ENCODE peak calls at places on chromosomes 16 and 17, in ten cellular contexts. X is HAP-1, U is GM12878, V is HCT116, S is psoas muscle, P is astrocyte of the spinal cord, A is lower lobe of right lung, J is endothelial cell of umbilical vein, R is tibial artery, D is A673. Q is an unnamed sample.

GRCh38 chr16:72995151-72995881 is 52.6 kb downstream of the ZFHX3 start:
- DNase-seq in V (no peak), D (peak; percentile 82), A (peak; percentile 74), U (no peak), X (peak; percentile 78), J (no peak), R (peak; percentile 22), P (no peak), S (no peak), Q (no peak)

GRCh38 chr16:15880434-15880833 is 8.0 kb downstream of the CEP20 start:
- DNase-seq in P (no peak), A (no peak), R (no peak), U (no peak), J (no peak), S (peak; percentile 39), D (no peak), V (no peak), X (no peak), Q (no peak)

GRCh38 chr16:62194828-62195227 is 158.6 kb upstream of the CDH8 start:
- DNase-seq in A (no peak), R (no peak), U (no peak), V (no peak), D (peak; percentile 48), X (peak; percentile 56), S (no peak), J (no peak), P (no peak), Q (no peak)

GRCh38 chr17:77565166-77565565 is 393.3 kb upstream of the TNRC6C start:
- DNase-seq in R (no peak), D (no peak), V (no peak), X (no peak), A (peak; percentile 32), J (no peak), U (no peak), S (peak; percentile 32), P (no peak), Q (no peak)

GRCh38 chr17:41446806-41447205 is 6.0 kb upstream of the KRT38 start:
- DNase-seq in A (no peak), D (no peak), P (no peak), X (no peak), U (no peak), V (no peak), J (no peak), S (no peak), R (no peak), Q (no peak)

GRCh38 chr17:55161935-55162555 is 102.7 kb upstream of the HLF start:
- DNase-seq in S (no peak), U (no peak), R (no peak), A (no peak), X (no peak), P (peak; percentile 89), J (peak; percentile 53), V (peak; percentile 94), D (peak; percentile 63), Q (no peak)

GRCh38 chr16:75620326-75621169 is 2.5 kb downstream of the ADAT1 start:
- DNase-seq in A (no peak), V (no peak), D (no peak), J (no peak), P (no peak), R (no peak), S (no peak), U (no peak), X (no peak), Q (no peak)

GRCh38 chr16:85446846-85447656 is 166.1 kb upstream of the GSE1 start:
- DNase-seq in S (peak; percentile 81), U (peak; percentile 39), J (no peak), X (no peak), R (no peak), V (no peak), P (no peak), D (no peak), A (no peak), Q (no peak)

GRCh38 chr16:10502766-10503165 is 77.6 kb downstream of the EMP2 start:
- DNase-seq in R (no peak), U (no peak), V (no peak), P (no peak), A (no peak), D (no peak), S (no peak), J (no peak), X (no peak), Q (no peak)

GRCh38 chr16:12406840-12407690 is 396.6 kb downstream of the CPPED1 start:
- DNase-seq in R (no peak), D (peak; percentile 9), S (no peak), U (no peak), X (no peak), J (peak; percentile 75), P (peak; percentile 29), V (no peak), A (no peak), Q (no peak)

GRCh38 chr17:77502626-77503292 is 362.0 kb downstream of the SEC14L1 start:
- DNase-seq in U (no peak), D (no peak), S (peak; percentile 52), A (no peak), V (no peak), P (no peak), X (no peak), J (no peak), R (no peak), Q (no peak)

GRCh38 chr16:89364603-89365002 is 125.8 kb downstream of the ANKRD11 start:
- DNase-seq in V (no peak), D (no peak), J (peak; percentile 33), U (no peak), P (no peak), A (no peak), S (peak; percentile 16), R (no peak), X (no peak), Q (no peak)

GRCh38 chr17:78694805-78695531 is 87.1 kb downstream of the CYTH1 start:
- DNase-seq in X (no peak), D (no peak), V (no peak), S (no peak), J (no peak), P (no peak), A (no peak), R (no peak), U (no peak), Q (no peak)
- H3K4me3 ChIP-seq in X (no peak overlapping the region), D (no peak overlapping the region), V (no peak overlapping the region), S (no peak overlapping the region), J (no peak overlapping the region), P (no peak overlapping the region), A (no peak overlapping the region), R (no peak overlapping the region), U (peak overlapping the region; percentile 47), Q (no peak overlapping the region)

GRCh38 chr16:8589293-8590160 is 784 bp downstream of the TMEM114 start:
- DNase-seq in J (no peak), V (no peak), U (no peak), D (no peak), X (no peak), S (no peak), A (no peak), R (no peak), P (no peak), Q (no peak)
- H3K4me3 ChIP-seq in J (no peak overlapping the region), V (no peak overlapping the region), U (no peak overlapping the region), D (no peak overlapping the region), X (no peak overlapping the region), S (no peak overlapping the region), A (no peak overlapping the region), R (no peak overlapping the region), P (no peak overlapping the region), Q (no peak overlapping the region)

DNA sequence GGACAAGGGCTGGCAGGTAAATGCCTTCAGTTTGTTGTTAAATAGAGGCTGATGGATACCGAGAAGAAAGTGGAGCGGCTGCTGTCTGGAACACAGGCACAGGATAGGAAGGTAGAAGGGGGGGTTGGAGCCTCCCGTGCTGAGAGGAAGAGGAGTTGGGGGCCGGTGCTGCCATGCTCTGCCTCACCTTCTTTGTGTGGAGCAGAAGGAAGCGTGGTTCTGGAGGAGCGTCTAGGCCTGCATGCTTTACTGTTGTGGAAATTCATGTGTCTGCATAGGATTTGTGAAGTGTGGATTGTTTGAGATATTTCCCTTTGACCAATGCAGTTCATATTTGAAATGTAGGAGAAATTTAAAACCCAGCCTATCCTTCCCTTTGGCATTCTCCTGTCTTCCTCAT is 52.3 kb downstream of the FOXK2 start:
- DNase-seq in U (no peak), R (no peak), X (no peak), P (no peak), A (no peak), J (no peak), D (no peak), V (no peak), S (no peak), Q (no peak)
- H3K4me3 ChIP-seq in U (no peak overlapping the region), R (no peak overlapping the region), X (no peak overlapping the region), P (no peak overlapping the region), A (no peak overlapping the region), J (no peak overlapping the region), D (no peak overlapping the region), V (no peak overlapping the region), S (no peak overlapping the region), Q (no peak overlapping the region)

GRCh38 chr17:38604479-38605229 is 1.1 kb downstream of the SRCIN1 start:
- DNase-seq in V (no peak), D (no peak), X (peak; percentile 66), S (peak; percentile 48), P (no peak), J (no peak), A (no peak), R (no peak), U (no peak), Q (no peak)

GRCh38 chr17:38603786-38604478 is 1.8 kb downstream of the SRCIN1 start:
- DNase-seq in V (no peak), X (no peak), U (no peak), P (no peak), A (no peak), S (no peak), D (no peak), J (no peak), R (no peak), Q (no peak)

GRCh38 chr17:38606646-38607611 is 1.2 kb upstream of the SRCIN1 start:
- DNase-seq in U (no peak), S (peak; percentile 44), P (no peak), J (no peak), R (no peak), A (no peak), X (no peak), V (no peak), D (no peak), Q (peak; percentile 75)

GRCh38 chr17:38605230-38605851 is 411 bp downstream of the SRCIN1 start:
- DNase-seq in U (no peak), P (no peak), S (no peak), X (no peak), J (no peak), D (no peak), A (no peak), R (no peak), V (no peak), Q (no peak)

DNA sequence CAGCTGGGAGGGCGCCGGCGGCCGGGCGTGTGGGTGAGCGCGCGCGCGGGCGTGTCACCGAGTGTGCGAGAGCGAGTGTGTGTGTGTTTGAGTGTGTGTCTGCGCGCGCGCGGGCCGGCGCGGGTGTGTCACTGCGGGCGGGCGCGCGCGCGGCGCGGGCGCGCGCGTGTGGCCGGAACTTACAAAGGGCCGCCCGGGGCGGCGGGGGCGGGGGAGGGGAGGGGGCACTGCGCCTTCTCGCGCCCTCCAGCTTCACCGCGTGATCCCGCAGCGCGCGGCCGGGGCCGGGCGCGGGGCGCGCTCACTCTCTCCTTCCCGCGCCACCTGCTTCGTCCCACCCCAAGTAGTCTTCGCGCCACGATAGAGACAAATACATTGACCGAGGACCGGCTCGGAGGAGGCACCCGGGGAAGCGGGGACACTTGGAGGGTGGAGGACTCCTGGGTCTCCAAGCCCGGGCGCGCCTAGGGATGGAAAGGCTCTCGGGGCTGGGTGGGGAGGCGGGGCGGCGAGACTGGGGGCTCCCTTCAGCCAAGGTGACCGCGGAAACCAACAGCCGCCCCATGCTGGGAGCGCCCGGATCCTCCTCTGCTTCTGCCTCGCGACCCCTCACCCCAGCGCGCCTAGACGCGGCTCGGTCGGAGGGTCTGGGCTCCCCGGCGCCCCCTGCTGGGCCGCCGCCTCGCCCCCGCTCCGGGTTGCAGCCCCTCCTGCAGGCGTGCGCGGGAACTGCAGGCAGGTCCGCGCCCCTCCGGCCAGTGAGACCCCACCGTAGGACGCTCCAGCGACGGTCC is at the start of gene SRCIN1:
- DNase-seq in A (peak; percentile 71), R (no peak), S (peak; percentile 75), X (peak; percentile 84), P (no peak), J (no peak), V (no peak), U (no peak), D (peak; percentile 47), Q (no peak)
- H3K4me3 ChIP-seq in A (peak within 1 kb of the TSS; percentile 58), R (peak within 1 kb of the TSS; percentile 44), S (peak within 1 kb of the TSS; percentile 64), X (peak within 1 kb of the TSS; percentile 45), P (peak within 1 kb of the TSS; percentile 26), J (peak within 1 kb of the TSS; percentile 58), V (peak within 1 kb of the TSS; percentile 48), U (peak within 1 kb of the TSS; percentile 82), D (peak within 1 kb of the TSS; percentile 49), Q (peak within 1 kb of the TSS; percentile 39)

Q was measured in heart right ventricle.